ENCODE peak calls at places on chromosomes 16 and 17, in seven cellular contexts. Y is GM06990, H is testis, J is ascending aorta, W is AG10803, C is colonic mucosa, I is fibroblast of the aortic adventitia. L is an unnamed sample.

GRCh38 chr16:86314402-86315025 is 195.8 kb upstream of the FOXF1 start:
- DNase-seq in Y (no peak), H (no peak), J (no peak), W (no peak), C (no peak), I (no peak), L (peak)

GRCh38 chr17:44830359-44831269 is 527 bp upstream of the GJC1 start:
- DNase-seq in Y (peak), H (peak), J (no peak), W (peak), C (no peak), I (peak), L (peak)

GRCh38 chr16:20410153-20410723 is 904 bp downstream of the ACSM5 start:
- DNase-seq in Y (peak), H (no peak), J (no peak), W (no peak), C (no peak), I (no peak), L (no peak)

GRCh38 chr17:51035436-51035835 is 85.2 kb downstream of the SPAG9 start:
- DNase-seq in Y (no peak), H (no peak), J (no peak), W (peak), C (no peak), I (peak), L (peak)

GRCh38 chr17:68399638-68400403 is 57.5 kb downstream of the WIPI1 start:
- DNase-seq in Y (no peak), H (no peak), J (no peak), W (peak), C (peak), I (peak), L (peak)

GRCh38 chr17:73268582-73269328 is 7.1 kb upstream of the CPSF4L start:
- DNase-seq in Y (no peak), H (no peak), J (no peak), W (no peak), C (no peak), I (no peak), L (no peak)

GRCh38 chr16:66344533-66345145 is 21.9 kb upstream of the CDH5 start:
- DNase-seq in Y (no peak), H (peak), J (no peak), W (peak), C (peak), I (peak), L (peak)

GRCh38 chr16:14356064-14356463 is 274.0 kb downstream of the PARN start:
- DNase-seq in Y (no peak), H (no peak), J (no peak), W (no peak), C (no peak), I (no peak), L (no peak)

GRCh38 chr16:25257956-25258855 is 561 bp upstream of the ZKSCAN2 start:
- DNase-seq in Y (peak), H (peak), J (peak), W (peak), C (peak), I (peak), L (peak)

GRCh38 chr16:31487720-31488629 is 5.1 kb downstream of the SLC5A2 start:
- DNase-seq in Y (peak), H (peak), J (no peak), W (no peak), C (peak), I (peak), L (peak)

DNA sequence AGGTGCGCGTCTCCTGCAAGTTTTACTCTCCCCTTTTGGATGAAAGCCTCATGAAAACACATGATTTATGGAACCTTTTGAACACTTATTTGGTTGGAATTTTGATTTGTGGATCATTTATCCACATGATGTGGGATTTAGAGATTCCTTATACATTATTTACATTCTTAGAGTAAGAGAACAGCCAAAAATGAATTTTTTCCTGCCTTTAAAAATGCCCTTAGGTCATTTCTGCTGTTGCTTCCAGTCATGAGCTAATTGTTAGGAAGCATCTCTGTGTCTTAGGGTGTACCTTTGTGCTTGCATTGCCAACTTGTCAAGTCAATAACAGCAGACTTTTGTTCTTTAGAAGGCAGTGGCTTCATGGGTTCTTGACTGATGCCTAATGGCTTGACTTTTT is 100.0 kb downstream of the RPTOR start:
- DNase-seq in Y (no peak), H (no peak), J (no peak), W (peak), C (no peak), I (no peak), L (peak)
- TF ChIP-seq CTCF in Y (no peak), H (no peak), J (no peak), W (no peak), C (no peak), I (no peak), L (no peak)

DNA sequence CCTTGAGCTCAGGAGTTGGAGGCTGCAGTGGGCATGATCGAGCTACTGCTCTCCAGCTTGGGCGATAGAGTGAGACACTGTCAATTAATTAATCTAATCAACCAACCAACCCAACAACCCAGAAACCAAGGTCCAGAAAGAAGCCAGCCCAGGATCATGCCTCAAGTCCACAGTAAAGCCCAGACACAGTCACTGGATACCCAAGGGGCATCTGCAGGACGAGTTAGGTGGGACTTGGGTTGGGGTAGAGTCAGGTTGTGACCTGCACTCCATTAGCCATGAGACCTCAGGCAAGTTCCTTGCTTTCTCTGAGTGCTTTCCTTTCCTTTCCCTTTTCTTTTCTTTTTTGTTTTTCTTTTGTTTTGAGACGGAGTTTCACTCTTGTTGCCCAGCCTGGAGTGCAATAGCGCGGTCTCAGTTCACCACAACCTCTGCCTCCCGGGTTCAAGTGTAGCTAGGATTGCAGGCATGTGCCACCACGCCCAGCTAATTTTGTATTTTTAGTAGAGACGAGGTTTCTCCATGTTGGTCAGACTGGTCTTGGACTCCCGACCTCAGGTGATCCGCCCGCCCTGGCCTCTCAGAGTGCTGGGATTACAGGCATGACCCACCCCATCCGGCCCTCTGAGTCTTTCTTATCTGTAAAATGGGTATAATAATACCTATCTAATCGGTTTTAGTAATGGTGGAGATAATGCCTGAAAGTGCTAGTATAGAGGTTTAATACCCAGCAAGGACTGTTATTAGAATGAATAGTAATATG is 3.5 kb upstream of the HSD17B1 start:
- DNase-seq in Y (no peak), H (no peak), J (no peak), W (no peak), C (no peak), I (no peak), L (no peak)
- H3K4me3 ChIP-seq in Y (peak), H (no peak), J (no peak), W (no peak), C (no peak), I (no peak), L (no peak)

GRCh38 chr17:15944720-15945492 is at the start of gene ADORA2B:
- DNase-seq in Y (peak), H (peak), J (no peak), W (peak), C (peak), I (peak), L (peak)
- TF ChIP-seq CTCF in Y (no peak), H (no peak), J (peak), W (peak), C (peak), I (peak), L (peak)

DNA sequence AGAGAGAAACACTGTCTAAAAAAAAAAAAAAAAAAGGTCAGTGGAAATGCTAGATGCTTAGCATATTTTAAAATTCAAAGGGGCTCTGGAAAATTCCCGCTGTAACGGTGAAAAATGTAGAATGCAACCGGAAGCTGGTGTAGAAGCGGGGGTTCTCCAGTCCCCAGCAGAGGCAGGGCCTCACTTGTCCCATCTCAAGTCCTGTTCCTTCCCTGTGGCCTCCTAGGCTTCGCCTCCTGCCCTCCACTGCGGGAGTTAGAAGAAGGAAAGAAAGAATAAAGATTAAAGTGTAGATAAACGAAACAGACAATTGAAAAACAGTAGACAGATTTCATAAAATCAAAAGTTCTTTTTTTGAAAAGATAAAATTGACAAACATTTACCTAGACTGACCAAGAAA is 14.8 kb upstream of the ZNF287 start:
- DNase-seq in Y (no peak), H (no peak), J (no peak), W (no peak), C (no peak), I (no peak), L (no peak)
- H3K4me3 ChIP-seq in Y (no peak), H (peak), J (peak), W (no peak), C (no peak), I (no peak), L (no peak)

GRCh38 chr17:34596897-34597296 is 17.5 kb downstream of the TMEM132E start:
- DNase-seq in Y (no peak), H (no peak), J (no peak), W (no peak), C (no peak), I (no peak), L (no peak)

GRCh38 chr17:34606721-34607120 is 27.3 kb downstream of the TMEM132E start:
- DNase-seq in Y (no peak), H (peak), J (no peak), W (no peak), C (no peak), I (no peak), L (no peak)

GRCh38 chr17:34598161-34598776 is 18.9 kb downstream of the TMEM132E start:
- DNase-seq in Y (no peak), H (peak), J (no peak), W (no peak), C (no peak), I (no peak), L (no peak)

GRCh38 chr17:34603974-34604373 is 24.6 kb downstream of the TMEM132E start:
- DNase-seq in Y (no peak), H (peak), J (no peak), W (no peak), C (no peak), I (no peak), L (no peak)

DNA sequence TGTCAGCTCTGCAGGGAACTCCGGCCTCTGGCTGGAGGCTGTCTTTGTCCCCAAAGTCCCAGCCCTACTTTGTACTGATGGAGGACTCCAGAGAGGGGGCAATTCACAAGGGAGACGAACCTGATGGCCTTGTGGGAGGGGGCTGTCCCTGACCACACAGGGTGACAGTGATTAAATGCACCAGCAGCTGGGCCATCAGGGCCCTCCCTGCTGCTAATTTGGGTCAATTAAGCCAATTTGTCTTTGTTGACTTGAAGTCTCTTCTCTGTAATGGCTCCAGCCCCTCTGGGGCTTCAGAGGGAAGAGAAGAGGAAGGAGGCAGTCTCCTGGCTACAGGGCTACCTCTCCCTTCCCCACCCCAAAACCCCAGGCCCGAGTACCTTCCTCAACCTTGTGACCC is 22.0 kb downstream of the TMEM132E start:
- DNase-seq in Y (no peak), H (no peak), J (no peak), W (no peak), C (no peak), I (no peak), L (no peak)
- TF ChIP-seq CTCF in Y (no peak), H (no peak), J (no peak), W (no peak), C (no peak), I (no peak), L (no peak)

DNA sequence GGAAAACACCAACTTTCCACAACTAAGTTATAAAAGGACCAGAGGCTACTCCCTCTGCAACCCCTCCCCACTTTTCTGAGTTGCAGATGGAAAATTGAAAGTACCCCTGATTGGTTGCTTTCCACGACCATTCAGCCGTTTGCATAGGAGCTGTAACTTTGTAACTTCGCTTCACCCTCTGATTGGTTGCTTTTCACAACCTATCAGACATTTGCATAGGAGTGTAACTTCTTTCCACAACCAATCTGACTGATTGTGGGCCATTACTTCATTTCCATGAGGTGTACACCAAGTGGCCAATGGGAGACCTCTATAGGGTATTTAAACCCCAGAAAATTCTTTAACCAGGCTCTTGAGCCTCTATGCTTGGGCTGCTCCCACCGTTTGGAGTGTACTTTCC is 644.1 kb downstream of the WWOX start:
- DNase-seq in Y (no peak), H (no peak), J (no peak), W (no peak), C (no peak), I (no peak), L (no peak)
- H3K4me3 ChIP-seq in Y (no peak), H (no peak), J (no peak), W (no peak), C (no peak), I (no peak), L (no peak)

DNA sequence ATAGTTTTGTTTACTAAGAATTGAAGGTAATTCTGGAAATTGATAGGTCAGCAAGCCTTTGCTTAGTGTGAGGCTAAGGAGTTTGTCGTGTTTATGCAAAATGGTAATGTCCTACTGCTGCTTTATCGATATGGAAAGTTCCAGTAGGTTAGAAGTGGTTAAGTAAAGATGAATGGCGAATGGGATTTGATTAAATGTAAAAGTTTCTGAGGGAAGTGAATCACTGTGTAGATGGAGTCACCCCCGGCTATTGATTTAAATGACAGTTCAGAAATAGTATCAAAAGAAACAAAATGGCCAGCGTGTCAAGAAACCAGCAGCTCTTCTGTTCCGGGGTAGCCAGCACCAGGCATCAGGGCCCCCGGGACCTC is 131.4 kb downstream of the RPTOR start:
- DNase-seq in Y (no peak), H (no peak), J (no peak), W (no peak), C (no peak), I (no peak), L (no peak)
- TF ChIP-seq CTCF in Y (no peak), H (no peak), J (no peak), W (no peak), C (no peak), I (no peak), L (no peak)

DNA sequence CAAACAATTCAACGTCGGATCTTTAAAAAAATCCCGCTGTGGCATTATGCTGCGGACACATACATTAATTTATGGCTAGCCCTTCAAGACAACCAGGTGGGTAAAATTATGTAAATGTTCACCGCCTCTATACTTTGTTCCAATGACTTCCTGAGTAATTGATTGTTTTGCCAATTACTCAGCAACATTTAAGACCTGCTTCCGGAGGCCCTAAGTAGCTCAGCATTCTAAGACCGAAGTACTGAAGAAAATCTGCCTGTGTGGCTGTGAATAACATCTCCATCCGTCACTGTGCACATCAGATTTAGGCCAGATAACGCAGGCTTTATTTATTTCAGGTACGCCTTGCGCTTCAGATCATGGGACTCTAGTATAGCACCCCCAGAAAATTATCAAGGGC is 23.3 kb downstream of the QPRT start:
- DNase-seq in Y (peak), H (no peak), J (no peak), W (no peak), C (no peak), I (no peak), L (no peak)
- H3K4me3 ChIP-seq in Y (peak), H (no peak), J (no peak), W (no peak), C (no peak), I (no peak), L (no peak)

GRCh38 chr16:8645831-8646230 is 24.3 kb downstream of the METTL22 start:
- DNase-seq in Y (no peak), H (no peak), J (no peak), W (no peak), C (no peak), I (no peak), L (no peak)

GRCh38 chr16:8644151-8644512 is 22.6 kb downstream of the METTL22 start:
- DNase-seq in Y (no peak), H (no peak), J (no peak), W (no peak), C (no peak), I (no peak), L (no peak)

GRCh38 chr16:8646271-8646670 is 24.8 kb downstream of the METTL22 start:
- DNase-seq in Y (no peak), H (no peak), J (no peak), W (no peak), C (no peak), I (no peak), L (no peak)

GRCh38 chr16:8645141-8645521 is 23.6 kb downstream of the METTL22 start:
- DNase-seq in Y (no peak), H (no peak), J (no peak), W (no peak), C (no peak), I (no peak), L (no peak)

GRCh38 chr16:8644513-8645140 is 23.1 kb downstream of the METTL22 start:
- DNase-seq in Y (no peak), H (no peak), J (no peak), W (no peak), C (no peak), I (no peak), L (no peak)
- TF ChIP-seq CTCF in Y (no peak), H (no peak), J (no peak), W (no peak), C (no peak), I (no peak), L (no peak)

DNA sequence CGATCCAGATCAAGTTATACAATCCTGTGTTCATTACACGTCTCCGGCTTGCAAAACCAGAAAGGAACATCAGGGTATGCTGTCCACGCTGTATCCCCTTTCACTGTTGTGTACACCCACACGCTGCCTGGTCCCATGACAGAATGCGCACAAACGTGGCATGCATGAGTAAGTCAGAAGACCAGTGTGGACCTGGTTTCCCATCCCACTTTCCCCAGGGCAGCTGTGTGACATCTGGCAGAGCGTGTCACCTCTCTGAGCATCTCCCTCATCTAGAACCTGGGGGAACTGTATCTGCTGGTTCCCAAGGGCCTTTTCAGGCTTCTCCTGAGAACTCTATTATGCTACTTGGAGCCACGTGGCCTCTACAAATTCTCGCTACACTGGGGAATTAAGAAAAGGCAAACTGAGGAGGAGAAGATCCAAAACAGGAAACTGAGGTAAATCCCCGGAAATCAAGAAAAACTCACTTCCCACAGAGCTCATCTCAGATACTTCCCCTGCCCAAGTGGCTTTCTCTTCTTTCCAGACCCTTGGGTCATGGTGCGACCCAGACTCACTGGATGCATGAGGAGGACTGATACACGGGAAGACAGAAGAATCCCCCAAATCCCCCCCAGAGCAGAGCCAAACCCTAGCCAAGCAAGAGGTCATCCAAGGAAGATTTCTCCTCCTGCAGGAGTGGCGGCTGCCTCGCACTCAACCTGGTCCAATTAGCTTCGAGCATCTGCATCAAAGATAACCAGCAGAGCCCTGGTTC is 139.3 kb downstream of the GAS7 start:
- DNase-seq in Y (peak), H (no peak), J (no peak), W (no peak), C (no peak), I (no peak), L (no peak)
- H3K4me3 ChIP-seq in Y (peak), H (no peak), J (no peak), W (no peak), C (no peak), I (no peak), L (no peak)

L was measured in fibroblast of villous mesenchyme.